ENCODE peak calls at places on chromosomes 5 and 9, in ten cellular contexts. J, P, O, S, K, T, M, Y, W and L are unnamed samples.

GRCh38 chr5:139649082-139649991 is 1.2 kb downstream of the CXXC5 start:
- DNase-seq in M (peak), Y (peak), P (peak), J (no peak), S (no peak), T (peak), W (no peak), O (peak), K (peak), L (no peak)

GRCh38 chr9:32004431-32005076 is 379.9 kb upstream of the ACO1 start:
- DNase-seq in K (no peak), O (no peak), S (no peak), P (no peak), Y (no peak), W (no peak), M (no peak), J (peak), T (no peak), L (no peak)

GRCh38 chr5:150665044-150665443 is 4.0 kb downstream of the MYOZ3 start:
- DNase-seq in T (no peak), P (no peak), J (no peak), W (no peak), K (no peak), S (no peak), M (no peak), O (no peak), Y (no peak), L (no peak)

GRCh38 chr5:158320178-158320674 is 461.3 kb upstream of the CLINT1 start:
- DNase-seq in T (no peak), W (no peak), S (no peak), M (no peak), O (no peak), Y (no peak), K (no peak), J (no peak), P (no peak), L (no peak)

GRCh38 chr5:64947031-64947430 is 178.3 kb downstream of the CWC27 start:
- DNase-seq in K (no peak), M (no peak), S (no peak), T (no peak), P (no peak), J (peak), Y (peak), O (no peak), W (peak), L (no peak)

GRCh38 chr9:98304381-98304780 is 48.9 kb upstream of the TBC1D2 start:
- DNase-seq in K (no peak), J (no peak), M (no peak), T (no peak), S (no peak), O (no peak), Y (no peak), P (no peak), W (no peak), L (no peak)

GRCh38 chr5:115069087-115069968 is 100.4 kb downstream of the TRIM36 start:
- DNase-seq in J (peak), T (no peak), P (peak), K (no peak), S (no peak), M (no peak), O (peak), Y (peak), W (peak), L (no peak)

GRCh38 chr9:127974002-127974768 is 6.6 kb downstream of the EEIG1 start:
- DNase-seq in K (no peak), Y (no peak), O (no peak), T (no peak), J (no peak), W (no peak), S (no peak), P (no peak), M (peak), L (no peak)

GRCh38 chr9:3827175-3827574 is 301.4 kb upstream of the RFX3 start:
- DNase-seq in O (peak), Y (no peak), K (no peak), T (no peak), S (no peak), W (peak), M (no peak), J (no peak), P (no peak), L (no peak)

DNA sequence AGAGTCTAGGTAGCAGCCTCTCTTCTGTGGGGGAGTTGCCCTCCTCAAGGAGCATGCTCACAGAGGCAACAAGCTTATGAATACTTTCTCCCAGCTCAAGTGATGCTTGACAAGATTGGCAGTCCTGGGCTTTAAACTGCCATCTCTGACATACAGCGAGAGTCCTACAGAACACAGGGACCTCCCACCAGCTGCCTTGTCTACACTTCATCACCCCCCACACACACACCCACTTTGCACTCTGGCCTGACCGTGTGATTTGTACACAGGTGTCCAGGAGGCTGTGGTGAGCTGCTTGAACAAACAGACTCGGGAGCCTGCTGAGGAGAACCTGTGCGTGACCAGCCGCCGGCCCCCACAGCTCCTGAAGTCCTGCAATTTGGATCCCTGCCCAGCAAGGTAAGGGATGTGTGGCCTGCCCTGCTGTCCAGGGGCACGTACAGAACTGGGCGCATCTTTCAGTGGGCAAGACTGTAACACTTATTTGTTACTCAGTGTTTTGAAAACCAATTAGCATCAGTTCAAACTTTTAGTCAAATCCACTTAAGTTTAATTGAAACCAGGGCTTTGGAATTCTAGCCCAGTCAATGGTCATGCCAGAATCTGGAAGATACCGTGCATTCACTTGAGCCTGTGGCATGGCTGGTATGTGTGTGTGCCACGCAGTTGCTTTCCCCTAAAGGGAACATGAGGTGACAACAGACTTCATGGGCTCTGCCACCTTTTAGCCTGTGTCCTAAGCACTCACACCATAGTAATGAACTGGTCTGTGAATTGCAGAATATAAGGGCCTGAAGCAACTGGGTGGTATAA is 247.5 kb downstream of the ADAMTSL1 start:
- DNase-seq in S (no peak), Y (no peak), T (no peak), P (no peak), J (no peak), M (no peak), K (no peak), O (no peak), W (no peak), L (no peak)
- TF ChIP-seq POLR2AphosphoS5 in S (no peak), Y (no peak), T (no peak), P (no peak), J (no peak), M (no peak), K (no peak), O (no peak), W (no peak), L (no peak)

GRCh38 chr5:8135742-8136141 is 266.8 kb downstream of the MTRR start:
- DNase-seq in S (no peak), P (no peak), W (no peak), Y (no peak), O (no peak), J (no peak), M (no peak), K (no peak), T (no peak), L (no peak)
- H3K4me3 ChIP-seq in S (no peak), P (no peak), W (no peak), Y (no peak), O (no peak), J (no peak), M (no peak), K (no peak), T (no peak), L (no peak)

DNA sequence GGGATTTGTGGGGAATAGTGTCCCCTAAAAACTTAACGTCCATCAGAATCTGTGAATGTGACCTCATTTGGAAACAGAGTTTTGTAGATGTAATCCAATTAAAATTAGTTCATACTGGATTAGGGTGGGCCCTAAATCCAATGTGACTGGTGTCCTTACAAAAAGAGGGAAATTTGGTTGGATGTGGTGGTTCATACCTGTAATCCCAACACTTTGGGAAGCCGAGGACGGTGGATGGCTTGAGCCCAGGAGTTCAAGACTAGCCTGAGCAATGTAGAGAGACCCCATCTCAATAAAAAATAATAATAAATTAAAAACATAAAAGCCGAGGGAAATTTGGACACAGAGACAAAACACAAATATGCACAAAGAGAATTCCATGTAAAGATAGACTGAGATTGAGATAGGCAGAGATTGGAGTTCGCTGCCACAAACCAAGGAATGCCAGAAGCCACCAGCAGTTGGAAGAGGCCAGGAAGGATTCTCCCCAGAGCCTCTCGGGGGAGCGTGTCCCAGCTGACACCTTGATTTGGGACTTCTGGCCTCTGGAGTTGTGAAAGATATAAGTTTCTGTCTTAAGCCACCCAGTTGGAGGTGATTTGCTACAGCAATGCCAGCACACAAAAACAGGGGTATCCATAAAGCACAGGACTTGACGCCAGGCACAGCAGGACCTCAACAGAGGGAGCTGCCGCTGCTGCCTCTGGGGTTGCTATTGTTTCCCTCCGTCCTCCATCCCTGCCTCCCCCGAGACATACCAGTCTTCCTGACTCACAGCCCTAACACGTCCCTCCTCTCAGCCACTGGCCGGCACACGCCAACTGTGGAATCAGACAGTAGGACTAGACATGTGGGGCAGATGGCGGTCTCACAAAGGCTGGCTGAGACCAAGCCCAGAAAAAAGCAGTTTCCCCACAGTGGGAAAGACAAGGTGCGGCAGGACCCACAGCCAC is 73.8 kb upstream of the IL17B start:
- DNase-seq in O (peak), K (no peak), W (no peak), M (peak), J (peak), P (no peak), Y (no peak), T (peak), S (no peak), L (no peak)
- TF ChIP-seq POLR2AphosphoS5 in O (peak), K (no peak), W (peak), M (peak), J (no peak), P (no peak), Y (no peak), T (no peak), S (no peak), L (no peak)

DNA sequence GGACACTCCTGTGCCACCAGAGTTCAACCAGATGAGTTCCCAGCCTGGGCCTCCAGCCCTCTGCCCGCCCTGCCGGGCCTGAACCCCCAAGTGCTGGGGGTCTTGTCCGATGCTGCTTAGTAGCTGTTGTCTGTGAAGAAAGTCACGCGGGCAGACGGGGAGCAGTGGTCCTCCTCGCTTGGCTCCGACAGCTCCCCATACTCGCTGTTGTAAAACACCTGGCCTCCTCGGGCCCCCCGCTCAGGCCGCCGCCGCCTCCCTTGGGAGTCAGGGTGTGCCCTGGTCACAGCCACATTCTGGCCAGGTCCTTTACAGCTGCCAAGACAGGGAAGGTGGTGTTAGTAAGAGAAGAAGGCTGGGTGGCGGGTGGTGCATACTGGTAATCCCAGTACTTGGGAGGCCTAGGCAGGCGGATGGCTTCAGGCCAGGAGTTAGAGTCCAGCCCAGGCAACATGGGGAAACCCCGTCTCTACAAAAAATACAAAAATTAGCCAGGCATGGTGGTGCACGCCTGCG is 11.8 kb upstream of the SCGB3A1 start:
- DNase-seq in J (no peak), T (peak), W (no peak), O (no peak), Y (no peak), M (peak), P (no peak), S (no peak), K (peak), L (no peak)
- H3K4me3 ChIP-seq in J (no peak), T (no peak), W (no peak), O (no peak), Y (no peak), M (no peak), P (no peak), S (no peak), K (no peak), L (no peak)

GRCh38 chr9:113566011-113566711 is 102.6 kb downstream of the RGS3 start:
- DNase-seq in W (no peak), S (no peak), T (peak), M (peak), Y (no peak), J (no peak), P (no peak), K (peak), O (no peak), L (no peak)

GRCh38 chr9:113563856-113564514 is 100.5 kb downstream of the RGS3 start:
- DNase-seq in K (peak), M (peak), P (no peak), T (peak), Y (no peak), W (no peak), O (no peak), S (no peak), J (no peak), L (no peak)

GRCh38 chr9:113562653-113563381 is 99.3 kb downstream of the RGS3 start:
- DNase-seq in W (no peak), Y (no peak), S (no peak), T (peak), O (no peak), P (no peak), J (no peak), M (peak), K (peak), L (no peak)

GRCh38 chr9:113566712-113567071 is 103.2 kb downstream of the RGS3 start:
- DNase-seq in K (peak), J (no peak), Y (no peak), P (no peak), S (no peak), T (peak), M (peak), W (no peak), O (no peak), L (no peak)

GRCh38 chr9:113564804-113565237 is 101.3 kb downstream of the RGS3 start:
- DNase-seq in J (no peak), S (no peak), W (peak), Y (no peak), T (peak), P (peak), M (peak), O (peak), K (peak), L (no peak)
- TF ChIP-seq POLR2AphosphoS5 in J (no peak), S (no peak), W (no peak), Y (no peak), T (no peak), P (no peak), M (peak), O (no peak), K (peak), L (no peak)

GRCh38 chr5:1311443-1312055 is 16.7 kb upstream of the TERT start:
- DNase-seq in S (no peak), J (no peak), T (peak), M (no peak), Y (no peak), W (no peak), O (no peak), P (no peak), K (peak), L (no peak)

GRCh38 chr5:1314564-1314982 is 19.7 kb upstream of the TERT start:
- DNase-seq in P (no peak), M (peak), O (no peak), T (peak), W (no peak), J (no peak), K (peak), S (no peak), Y (no peak), L (no peak)

GRCh38 chr5:1312206-1312605 is 17.3 kb upstream of the TERT start:
- DNase-seq in T (peak), J (no peak), S (no peak), M (peak), P (no peak), O (no peak), Y (no peak), W (no peak), K (peak), L (no peak)

GRCh38 chr5:1315018-1315708 is 20.3 kb upstream of the TERT start:
- DNase-seq in O (no peak), S (no peak), P (no peak), K (peak), J (no peak), Y (no peak), T (peak), M (no peak), W (no peak), L (no peak)

GRCh38 chr5:1312993-1313833 is 18.3 kb upstream of the TERT start:
- DNase-seq in O (peak), W (no peak), Y (no peak), S (peak), K (peak), T (peak), M (peak), J (no peak), P (no peak), L (no peak)
- H3K4me3 ChIP-seq in O (no peak), W (no peak), Y (no peak), S (no peak), K (no peak), T (no peak), M (no peak), J (no peak), P (no peak), L (no peak)

GRCh38 chr5:160133071-160133917 is 14.0 kb upstream of the PWWP2A start:
- DNase-seq in P (peak), W (no peak), Y (no peak), K (no peak), M (no peak), T (peak), S (no peak), J (no peak), O (no peak), L (no peak)
- TF ChIP-seq POLR2AphosphoS5 in P (no peak), W (no peak), Y (no peak), K (no peak), M (no peak), T (no peak), S (no peak), J (no peak), O (no peak), L (no peak)

DNA sequence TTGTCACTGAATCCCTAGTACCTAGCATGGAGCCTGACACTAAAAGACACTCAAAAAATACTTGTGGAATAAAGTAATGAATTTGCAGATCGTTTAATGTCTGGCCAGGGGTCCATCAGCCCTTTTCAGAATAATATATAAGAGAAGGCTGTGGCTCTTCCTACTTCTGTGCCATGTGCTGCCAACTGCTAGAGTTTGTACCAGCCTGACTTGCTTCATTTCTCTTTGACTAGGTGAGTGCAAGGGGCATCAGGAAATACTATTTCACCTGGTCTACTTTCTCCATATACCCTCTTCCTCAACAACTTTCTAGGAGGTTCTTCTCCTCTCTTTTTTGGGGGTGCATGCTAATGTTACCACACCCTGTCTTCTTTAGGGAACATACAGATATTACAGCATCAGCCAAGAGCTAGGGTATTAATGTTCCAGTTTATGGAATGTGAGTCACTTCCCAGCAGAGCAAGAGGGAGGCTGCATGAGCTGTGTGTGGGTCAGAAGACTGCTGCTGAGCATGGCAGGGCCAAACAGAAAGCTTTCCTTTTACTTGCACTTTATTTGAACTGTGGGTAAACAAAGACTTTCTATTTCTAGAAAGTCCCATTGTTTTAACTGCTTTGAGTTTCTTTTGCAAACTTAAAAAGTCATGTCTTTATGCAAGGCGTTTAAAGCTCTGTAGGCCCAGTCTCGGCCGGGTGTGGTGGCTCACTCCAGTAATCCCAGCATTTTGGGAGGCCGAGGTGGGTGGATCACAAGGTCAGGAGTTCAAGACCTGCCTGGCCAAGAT is 158.9 kb downstream of the ADAMTSL1 start:
- DNase-seq in S (no peak), P (no peak), J (no peak), M (no peak), K (no peak), T (no peak), O (no peak), Y (no peak), W (peak), L (no peak)
- H3K4me3 ChIP-seq in S (no peak), P (no peak), J (no peak), M (no peak), K (no peak), T (no peak), O (no peak), Y (no peak), W (no peak), L (no peak)

DNA sequence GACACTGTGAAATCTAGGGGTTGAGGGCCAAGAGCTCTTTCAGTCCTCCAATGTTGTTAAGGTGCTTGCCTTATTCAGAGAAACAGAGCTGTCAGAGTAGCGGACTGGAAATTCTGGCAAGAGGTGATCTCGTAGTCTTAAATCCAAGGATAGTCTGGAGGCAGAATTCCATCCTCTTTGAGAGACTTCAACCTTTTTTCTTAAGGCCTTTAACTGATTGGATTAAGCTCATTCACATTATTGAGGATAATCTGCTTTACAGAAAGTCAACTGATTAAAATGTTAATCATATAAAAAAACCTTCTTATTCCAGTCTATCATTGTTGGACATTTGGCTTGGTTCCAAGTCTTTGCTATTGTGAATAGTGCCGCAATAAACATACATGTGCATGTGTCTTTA is 243.1 kb upstream of the COX7C start:
- DNase-seq in O (no peak), M (no peak), T (no peak), S (no peak), P (no peak), W (no peak), Y (no peak), K (no peak), J (no peak), L (no peak)
- TF ChIP-seq POLR2AphosphoS5 in O (no peak), M (no peak), T (no peak), S (no peak), P (no peak), W (no peak), Y (no peak), K (no peak), J (no peak), L (no peak)